ENCODE peak calls at places on chromosomes 12 and 14, in six cellular contexts. One of them, this sample, is unnamed. For H3K9me3, the result is how much of the 10 kb centered on the place peaks cover.

GRCh38 chr14:100332797-100333196 is 9.7 kb downstream of the SLC25A47 start:
- DNase-seq in GM23248: no peak
- DNase-seq in testis: no peak
- DNase-seq in lower lobe of right lung: peak
- DNase-seq in body of pancreas: peak
- DNase-seq in thoracic aorta: no peak
- DNase-seq in this sample: no peak

GRCh38 chr14:105499256-105500035 is 8.4 kb downstream of the TEDC1 start:
- DNase-seq in body of pancreas: no peak
- DNase-seq in testis: peak
- DNase-seq in lower lobe of right lung: no peak
- DNase-seq in thoracic aorta: no peak
- DNase-seq in GM23248: no peak
- DNase-seq in this sample: no peak

GRCh38 chr12:2250797-2251196 is 198.0 kb downstream of the CACNA1C start:
- DNase-seq in thoracic aorta: no peak
- DNase-seq in testis: no peak
- DNase-seq in GM23248: peak
- DNase-seq in lower lobe of right lung: no peak
- DNase-seq in body of pancreas: no peak
- DNase-seq in this sample: no peak

GRCh38 chr14:77067632-77068514 is 30.2 kb upstream of the CIPC start:
- DNase-seq in testis: peak
- DNase-seq in lower lobe of right lung: peak
- DNase-seq in thoracic aorta: no peak
- DNase-seq in body of pancreas: peak
- DNase-seq in GM23248: peak
- DNase-seq in this sample: peak

GRCh38 chr12:53097564-53098353 is at the start of gene IGFBP6:
- DNase-seq in thoracic aorta: no peak
- DNase-seq in GM23248: peak
- DNase-seq in lower lobe of right lung: peak
- DNase-seq in body of pancreas: peak
- DNase-seq in testis: peak
- DNase-seq in this sample: no peak

GRCh38 chr14:76267322-76268012 is 108.5 kb upstream of the ESRRB start:
- DNase-seq in testis: peak
- DNase-seq in body of pancreas: peak
- DNase-seq in thoracic aorta: no peak
- DNase-seq in GM23248: peak
- DNase-seq in lower lobe of right lung: peak
- DNase-seq in this sample: peak

GRCh38 chr12:131833896-131834641 is 5.9 kb downstream of the MMP17 start:
- DNase-seq in body of pancreas: no peak
- DNase-seq in GM23248: peak
- DNase-seq in lower lobe of right lung: no peak
- DNase-seq in testis: no peak
- DNase-seq in thoracic aorta: no peak
- DNase-seq in this sample: no peak

GRCh38 chr14:99634443-99634842 is 10.5 kb upstream of the HHIPL1 start:
- DNase-seq in body of pancreas: no peak
- DNase-seq in GM23248: no peak
- DNase-seq in testis: no peak
- DNase-seq in lower lobe of right lung: no peak
- DNase-seq in thoracic aorta: no peak
- DNase-seq in this sample: no peak

GRCh38 chr14:75822522-75823288 is 159.1 kb downstream of the TGFB3 start:
- DNase-seq in GM23248: peak
- DNase-seq in body of pancreas: no peak
- DNase-seq in lower lobe of right lung: no peak
- DNase-seq in testis: no peak
- DNase-seq in thoracic aorta: no peak
- DNase-seq in this sample: no peak

GRCh38 chr14:97697772-97698171 is 900.6 kb downstream of the VRK1 start:
- DNase-seq in thoracic aorta: no peak
- DNase-seq in body of pancreas: no peak
- DNase-seq in lower lobe of right lung: no peak
- DNase-seq in GM23248: no peak
- DNase-seq in testis: no peak
- DNase-seq in this sample: no peak

GRCh38 chr14:51443195-51444018 is 203.4 kb downstream of the TMX1 start:
- DNase-seq in body of pancreas: no peak
- DNase-seq in GM23248: peak
- DNase-seq in thoracic aorta: no peak
- DNase-seq in testis: no peak
- DNase-seq in lower lobe of right lung: no peak
- DNase-seq in this sample: no peak

GRCh38 chr14:39395555-39396254 is 36.5 kb downstream of the FBXO33 start:
- DNase-seq in lower lobe of right lung: no peak
- DNase-seq in thoracic aorta: no peak
- DNase-seq in testis: no peak
- DNase-seq in body of pancreas: no peak
- DNase-seq in GM23248: peak
- DNase-seq in this sample: no peak

GRCh38 chr14:99245541-99246511 is 26.2 kb downstream of the BCL11B start:
- DNase-seq in thoracic aorta: no peak
- DNase-seq in body of pancreas: no peak
- DNase-seq in lower lobe of right lung: peak
- DNase-seq in GM23248: no peak
- DNase-seq in testis: no peak
- DNase-seq in this sample: no peak

GRCh38 chr14:69652942-69653680 is 41.7 kb downstream of the SUSD6 start:
- DNase-seq in body of pancreas: no peak
- DNase-seq in lower lobe of right lung: no peak
- DNase-seq in thoracic aorta: no peak
- DNase-seq in GM23248: peak
- DNase-seq in testis: no peak
- DNase-seq in this sample: no peak

GRCh38 chr14:51922624-51923023 is 62.2 kb downstream of the GNG2 start:
- DNase-seq in testis: peak
- DNase-seq in lower lobe of right lung: no peak
- DNase-seq in GM23248: no peak
- DNase-seq in body of pancreas: no peak
- DNase-seq in thoracic aorta: no peak
- DNase-seq in this sample: no peak

GRCh38 chr12:108833757-108834472 is 23.5 kb downstream of the SSH1 start:
- DNase-seq in lower lobe of right lung: peak
- DNase-seq in GM23248: peak
- DNase-seq in body of pancreas: peak
- DNase-seq in thoracic aorta: no peak
- DNase-seq in testis: no peak
- DNase-seq in this sample: no peak

GRCh38 chr14:90721619-90722305 is 94.5 kb downstream of the TTC7B start:
- DNase-seq in body of pancreas: no peak
- DNase-seq in testis: no peak
- DNase-seq in GM23248: peak
- DNase-seq in lower lobe of right lung: no peak
- DNase-seq in thoracic aorta: no peak
- DNase-seq in this sample: no peak

GRCh38 chr12:87511371-87511770 is 517.8 kb downstream of the C12orf50 start:
- DNase-seq in GM23248: no peak
- DNase-seq in body of pancreas: no peak
- DNase-seq in lower lobe of right lung: no peak
- DNase-seq in testis: no peak
- DNase-seq in thoracic aorta: no peak
- DNase-seq in this sample: no peak

DNA sequence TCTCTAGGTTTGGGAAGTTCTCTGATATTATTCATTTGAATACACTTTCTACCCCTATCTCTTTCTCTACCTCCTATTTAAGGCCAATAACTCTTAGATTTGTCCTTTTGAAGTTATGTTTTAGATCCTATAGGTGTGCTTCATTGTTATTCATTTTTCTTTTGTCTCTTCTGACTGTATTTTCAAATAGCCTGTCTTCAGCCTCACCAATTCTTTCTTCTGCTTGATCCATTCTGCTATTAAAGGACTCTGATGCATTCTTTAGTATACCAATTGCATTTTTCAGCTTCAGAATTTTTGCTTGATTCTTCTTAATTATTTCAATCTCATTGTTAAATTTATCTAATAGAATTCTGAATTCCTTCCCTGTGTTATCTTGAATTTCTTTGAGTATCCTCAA is 199.2 kb downstream of the CRADD start:
- DNase-seq in GM23248: no peak
- DNase-seq in testis: no peak
- DNase-seq in body of pancreas: no peak
- DNase-seq in lower lobe of right lung: no peak
- DNase-seq in thoracic aorta: no peak
- DNase-seq in this sample: no peak
- H3K9me3 ChIP-seq in GM23248: under half
- H3K9me3 ChIP-seq in testis: under half
- H3K9me3 ChIP-seq in body of pancreas: under half
- H3K9me3 ChIP-seq in lower lobe of right lung: under half
- H3K9me3 ChIP-seq in thoracic aorta: under half
- H3K9me3 ChIP-seq in this sample: under half

GRCh38 chr12:49231881-49232650 is 32.8 kb upstream of the TUBA1C start:
- DNase-seq in thoracic aorta: no peak
- DNase-seq in body of pancreas: no peak
- DNase-seq in GM23248: no peak
- DNase-seq in lower lobe of right lung: no peak
- DNase-seq in testis: peak
- DNase-seq in this sample: no peak

GRCh38 chr12:49230810-49231209 is 34.1 kb upstream of the TUBA1C start:
- DNase-seq in thoracic aorta: no peak
- DNase-seq in testis: no peak
- DNase-seq in lower lobe of right lung: no peak
- DNase-seq in body of pancreas: no peak
- DNase-seq in GM23248: no peak
- DNase-seq in this sample: no peak

GRCh38 chr12:49232940-49233841 is 31.7 kb upstream of the TUBA1C start:
- DNase-seq in GM23248: no peak
- DNase-seq in body of pancreas: peak
- DNase-seq in testis: peak
- DNase-seq in thoracic aorta: no peak
- DNase-seq in lower lobe of right lung: peak
- DNase-seq in this sample: peak

GRCh38 chr12:49236423-49236822 is 28.5 kb upstream of the TUBA1C start:
- DNase-seq in testis: no peak
- DNase-seq in GM23248: no peak
- DNase-seq in body of pancreas: no peak
- DNase-seq in lower lobe of right lung: no peak
- DNase-seq in thoracic aorta: no peak
- DNase-seq in this sample: no peak

GRCh38 chr12:49233842-49234526 is 30.9 kb upstream of the TUBA1C start:
- DNase-seq in thoracic aorta: peak
- DNase-seq in GM23248: no peak
- DNase-seq in body of pancreas: peak
- DNase-seq in lower lobe of right lung: peak
- DNase-seq in testis: peak
- DNase-seq in this sample: no peak
- H3K9me3 ChIP-seq in thoracic aorta: under half
- H3K9me3 ChIP-seq in GM23248: under half
- H3K9me3 ChIP-seq in body of pancreas: under half
- H3K9me3 ChIP-seq in lower lobe of right lung: under half
- H3K9me3 ChIP-seq in testis: under half
- H3K9me3 ChIP-seq in this sample: under half

DNA sequence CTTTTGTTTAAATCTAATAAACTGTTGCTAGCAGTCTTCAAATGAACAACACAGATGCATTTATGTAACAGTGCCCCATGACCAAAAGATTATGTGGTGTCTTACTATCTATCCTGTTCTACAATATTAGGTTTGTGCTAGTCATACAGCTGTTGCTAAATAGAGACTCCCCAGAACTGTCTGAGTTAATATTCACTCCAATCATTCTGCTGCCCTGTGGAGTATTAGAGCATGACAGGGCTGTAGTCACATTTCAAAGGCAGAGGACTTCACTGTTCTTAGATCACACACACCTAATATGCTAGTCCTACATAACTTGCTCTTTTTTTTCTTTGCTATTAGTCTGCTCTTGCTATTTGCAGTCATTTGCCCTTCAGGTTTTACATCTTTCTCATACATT is 157.6 kb upstream of the MDGA2 start:
- DNase-seq in body of pancreas: no peak
- DNase-seq in thoracic aorta: no peak
- DNase-seq in GM23248: no peak
- DNase-seq in lower lobe of right lung: no peak
- DNase-seq in testis: no peak
- DNase-seq in this sample: no peak
- H3K9me3 ChIP-seq in body of pancreas: under half
- H3K9me3 ChIP-seq in thoracic aorta: under half
- H3K9me3 ChIP-seq in GM23248: under half
- H3K9me3 ChIP-seq in lower lobe of right lung: under half
- H3K9me3 ChIP-seq in testis: under half
- H3K9me3 ChIP-seq in this sample: under half

DNA sequence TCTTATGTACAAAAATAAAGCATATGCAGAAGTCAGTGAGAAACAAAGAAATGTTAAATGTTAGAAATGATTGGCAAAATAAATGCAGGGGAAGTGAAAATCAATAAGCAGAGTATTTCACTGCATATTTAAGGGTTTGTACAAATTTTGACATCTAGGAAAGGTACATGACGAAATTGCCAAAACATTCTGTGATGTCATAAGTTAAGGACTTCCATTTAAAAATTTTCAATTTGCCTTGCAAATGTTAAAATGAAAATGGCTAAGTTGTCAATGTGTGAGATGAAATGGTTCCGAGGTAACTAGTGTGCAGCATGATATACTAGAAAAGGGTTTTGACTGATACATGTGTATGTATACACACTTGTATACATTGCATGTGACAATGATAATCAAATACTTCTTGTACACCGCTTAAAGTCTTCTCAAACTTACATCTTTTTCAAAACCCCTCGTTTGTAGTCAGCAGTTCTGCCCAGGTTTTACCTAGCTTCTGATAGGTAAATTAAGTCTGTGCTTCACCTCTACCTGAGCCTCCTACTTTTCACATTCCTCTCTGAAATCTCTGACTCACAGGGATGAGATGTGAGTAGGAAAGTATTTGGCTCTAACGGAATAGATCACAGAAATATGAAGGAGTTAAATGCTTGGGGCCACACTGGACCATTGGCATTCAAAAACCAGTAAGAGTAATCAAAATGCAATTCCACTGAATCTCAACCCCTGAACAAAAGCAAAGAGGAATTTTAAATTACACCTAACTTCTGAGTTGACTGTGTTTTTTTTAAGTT is 442.4 kb upstream of the FOXG1 start:
- DNase-seq in thoracic aorta: no peak
- DNase-seq in body of pancreas: no peak
- DNase-seq in testis: no peak
- DNase-seq in lower lobe of right lung: no peak
- DNase-seq in GM23248: no peak
- DNase-seq in this sample: no peak
- H3K9me3 ChIP-seq in thoracic aorta: under half
- H3K9me3 ChIP-seq in body of pancreas: under half
- H3K9me3 ChIP-seq in testis: under half
- H3K9me3 ChIP-seq in lower lobe of right lung: under half
- H3K9me3 ChIP-seq in GM23248: under half
- H3K9me3 ChIP-seq in this sample: under half

GRCh38 chr14:30572237-30572636 is 13.3 kb downstream of the G2E3 start:
- DNase-seq in body of pancreas: no peak
- DNase-seq in testis: no peak
- DNase-seq in lower lobe of right lung: no peak
- DNase-seq in GM23248: no peak
- DNase-seq in thoracic aorta: no peak
- DNase-seq in this sample: no peak
- H3K9me3 ChIP-seq in body of pancreas: under half
- H3K9me3 ChIP-seq in testis: under half
- H3K9me3 ChIP-seq in lower lobe of right lung: under half
- H3K9me3 ChIP-seq in GM23248: under half
- H3K9me3 ChIP-seq in thoracic aorta: under half
- H3K9me3 ChIP-seq in this sample: under half

GRCh38 chr14:28769358-28769757 is 2.8 kb downstream of the FOXG1 start:
- DNase-seq in thoracic aorta: no peak
- DNase-seq in GM23248: no peak
- DNase-seq in body of pancreas: no peak
- DNase-seq in testis: no peak
- DNase-seq in lower lobe of right lung: no peak
- DNase-seq in this sample: no peak
- H3K9me3 ChIP-seq in thoracic aorta: under half
- H3K9me3 ChIP-seq in GM23248: under half
- H3K9me3 ChIP-seq in body of pancreas: under half
- H3K9me3 ChIP-seq in testis: under half
- H3K9me3 ChIP-seq in lower lobe of right lung: under half
- H3K9me3 ChIP-seq in this sample: under half

This sample was measured in prostate gland.